ENCODE peak calls at places on chromosomes 11 and 22, in five cellular contexts. N is frontal cortex; B is fibroblast of villous mesenchyme; D is activated CD4-positive, alpha-beta T cell treated with anti-CD3 and anti-CD28 coated beads, Interleukin-2, amount 10 ng/mL, durations not matched to agents 7 days and 5 days; Z is GM10248. C is an unnamed sample.

GRCh38 chr11:119691020-119691666 is 37.9 kb downstream of the NECTIN1 start:
- DNase-seq in N (no peak), D (peak; percentile 76), B (no peak), Z (no peak), C (no peak)

GRCh38 chr11:2178906-2179494 is 7.4 kb upstream of the TH start:
- DNase-seq in B (peak; percentile 21), Z (no peak), N (no peak), D (no peak), C (peak; percentile 61)

GRCh38 chr11:71080239-71081097 is 171.9 kb downstream of the SHANK2 start:
- DNase-seq in Z (peak; percentile 63), N (peak; percentile 72), B (peak; percentile 70), D (peak; percentile 51), C (peak; percentile 77)

GRCh38 chr11:26286472-26287066 is 45.4 kb upstream of the ANO3 start:
- DNase-seq in N (no peak), Z (no peak), D (peak; percentile 6), B (peak; percentile 14), C (peak; percentile 36)

GRCh38 chr11:19832166-19832750 is 119.6 kb downstream of the NAV2 start:
- DNase-seq in B (no peak), D (no peak), N (peak; percentile 43), Z (no peak), C (no peak)

GRCh38 chr11:94295534-94295933 is 8.8 kb upstream of the IZUMO1R start:
- DNase-seq in D (no peak), Z (no peak), N (no peak), B (no peak), C (no peak)

GRCh38 chr11:133718238-133718637 is 127.1 kb downstream of the SPATA19 start:
- DNase-seq in B (no peak), D (no peak), N (no peak), Z (no peak), C (no peak)

GRCh38 chr11:57546869-57547518 is 9.6 kb downstream of the SMTNL1 start:
- DNase-seq in B (peak; percentile 21), N (no peak), D (no peak), Z (peak; percentile 73), C (peak; percentile 66)

GRCh38 chr11:20775331-20775730 is 105.9 kb downstream of the NELL1 start:
- DNase-seq in B (no peak), D (no peak), N (no peak), Z (no peak), C (no peak)

GRCh38 chr11:8544807-8545206 is 49.2 kb downstream of the STK33 start:
- DNase-seq in B (no peak), N (no peak), D (no peak), Z (no peak), C (no peak)

GRCh38 chr22:39244496-39245129 is at the start of gene PDGFB:
- DNase-seq in N (peak; percentile 70), Z (no peak), B (peak; percentile 31), D (no peak), C (peak; percentile 51)

GRCh38 chr11:68271023-68271780 is 571 bp downstream of the C11orf24 start:
- DNase-seq in D (peak; percentile 75), Z (peak; percentile 74), N (peak; percentile 58), B (peak; percentile 83), C (peak; percentile 82)

GRCh38 chr22:18126606-18127005 is 16.0 kb downstream of the TUBA8 start:
- DNase-seq in N (no peak), D (no peak), B (no peak), Z (no peak), C (no peak)

GRCh38 chr11:1463056-1463455 is 23.5 kb downstream of the MOB2 start:
- DNase-seq in N (no peak), B (no peak), Z (no peak), D (no peak), C (no peak)

GRCh38 chr11:122743949-122744876 is 88.7 kb downstream of the UBASH3B start:
- DNase-seq in D (peak; percentile 81), Z (peak; percentile 72), B (no peak), N (no peak), C (no peak)

GRCh38 chr11:36790450-36790849 is 192.4 kb upstream of the RAG2 start:
- DNase-seq in N (no peak), B (no peak), D (no peak), Z (no peak), C (no peak)

GRCh38 chr11:1060885-1061616 is 13.6 kb upstream of the MUC2 start:
- DNase-seq in D (no peak), B (peak; percentile 77), N (no peak), Z (no peak), C (peak; percentile 74)

GRCh38 chr11:68963779-68964178 is 17.0 kb downstream of the MRGPRD start:
- DNase-seq in D (no peak), B (no peak), N (no peak), Z (no peak), C (no peak)

GRCh38 chr11:124315052-124315451 is 1.3 kb upstream of the OR8D1 start:
- DNase-seq in B (peak; percentile 63), D (no peak), Z (no peak), N (no peak), C (no peak)

GRCh38 chr11:64056213-64056785 is 20.6 kb downstream of the FLRT1 start:
- DNase-seq in B (no peak), D (no peak), Z (no peak), N (no peak), C (no peak)

GRCh38 chr22:50014655-50015401 is 2.3 kb upstream of the IL17REL start:
- DNase-seq in Z (no peak), B (no peak), D (no peak), N (no peak), C (no peak)

GRCh38 chr22:45246060-45246985 is 5.6 kb upstream of the KIAA0930 start:
- DNase-seq in Z (no peak), D (no peak), B (peak; percentile 99), N (no peak), C (peak; percentile 91)

GRCh38 chr11:2802389-2803185 is 83.0 kb downstream of the CDKN1C start:
- DNase-seq in N (no peak), D (no peak), Z (no peak), B (no peak), C (no peak)

GRCh38 chr11:75476716-75477613 is 44.0 kb upstream of the KLHL35 start:
- DNase-seq in N (no peak), D (no peak), B (peak; percentile 14), Z (no peak), C (no peak)

GRCh38 chr11:114970908-114971645 is 292.8 kb downstream of the NXPE2 start:
- DNase-seq in D (no peak), Z (no peak), N (no peak), B (no peak), C (no peak)

GRCh38 chr22:30312053-30312452 is 14.7 kb downstream of the TBC1D10A start:
- DNase-seq in N (no peak), Z (no peak), B (peak; percentile 85), D (no peak), C (no peak)

GRCh38 chr11:70272009-70272408 is 1.5 kb downstream of the PPFIA1 start:
- DNase-seq in D (no peak), B (no peak), Z (no peak), N (no peak), C (no peak)